ENCODE peak calls at places on chromosomes 12 and 14, in six cellular contexts. One of them, this sample, is unnamed.

GRCh38 chr12:46265734-46266133 is 3.1 kb downstream of the SLC38A1 start:
- DNase-seq in AG10803: no peak
- DNase-seq in NCI-H446 treated with DMSO at 0.1 percent for 48 hours: no peak
- DNase-seq in GM04504: no peak
- DNase-seq in kidney glomerular epithelial cell: no peak
- DNase-seq in CMK: no peak
- DNase-seq in this sample: no peak

GRCh38 chr12:84397279-84397678 is 515.3 kb downstream of the SLC6A15 start:
- DNase-seq in AG10803: peak
- DNase-seq in NCI-H446 treated with DMSO at 0.1 percent for 48 hours: peak
- DNase-seq in GM04504: no peak
- DNase-seq in kidney glomerular epithelial cell: no peak
- DNase-seq in CMK: no peak
- DNase-seq in this sample: no peak

GRCh38 chr12:116302200-116303075 is 24.9 kb upstream of the MED13L start:
- DNase-seq in AG10803: no peak
- DNase-seq in NCI-H446 treated with DMSO at 0.1 percent for 48 hours: no peak
- DNase-seq in GM04504: no peak
- DNase-seq in kidney glomerular epithelial cell: no peak
- DNase-seq in CMK: no peak
- DNase-seq in this sample: no peak

GRCh38 chr12:42504049-42504448 is 85.5 kb downstream of the PRICKLE1 start:
- DNase-seq in AG10803: no peak
- DNase-seq in NCI-H446 treated with DMSO at 0.1 percent for 48 hours: no peak
- DNase-seq in GM04504: no peak
- DNase-seq in kidney glomerular epithelial cell: peak
- DNase-seq in CMK: no peak
- DNase-seq in this sample: no peak

GRCh38 chr12:12582895-12583303 is 20.2 kb upstream of the DUSP16 start:
- DNase-seq in AG10803: peak
- DNase-seq in NCI-H446 treated with DMSO at 0.1 percent for 48 hours: no peak
- DNase-seq in GM04504: peak
- DNase-seq in kidney glomerular epithelial cell: peak
- DNase-seq in CMK: no peak
- DNase-seq in this sample: no peak

GRCh38 chr14:30521899-30522736 is 36.8 kb upstream of the G2E3 start:
- DNase-seq in AG10803: peak
- DNase-seq in NCI-H446 treated with DMSO at 0.1 percent for 48 hours: peak
- DNase-seq in GM04504: peak
- DNase-seq in kidney glomerular epithelial cell: peak
- DNase-seq in CMK: no peak
- DNase-seq in this sample: peak

GRCh38 chr12:116718578-116719454 is 19.1 kb downstream of the SPRING1 start:
- DNase-seq in AG10803: peak
- DNase-seq in NCI-H446 treated with DMSO at 0.1 percent for 48 hours: peak
- DNase-seq in GM04504: no peak
- DNase-seq in kidney glomerular epithelial cell: peak
- DNase-seq in CMK: no peak
- DNase-seq in this sample: peak

GRCh38 chr12:92068441-92068840 is 77.2 kb downstream of the BTG1 start:
- DNase-seq in AG10803: no peak
- DNase-seq in NCI-H446 treated with DMSO at 0.1 percent for 48 hours: peak
- DNase-seq in GM04504: no peak
- DNase-seq in kidney glomerular epithelial cell: no peak
- DNase-seq in CMK: no peak
- DNase-seq in this sample: no peak

GRCh38 chr14:48726080-48726642 is 860.0 kb downstream of the RPS29 start:
- DNase-seq in AG10803: peak
- DNase-seq in NCI-H446 treated with DMSO at 0.1 percent for 48 hours: no peak
- DNase-seq in GM04504: no peak
- DNase-seq in kidney glomerular epithelial cell: no peak
- DNase-seq in CMK: no peak
- DNase-seq in this sample: no peak

GRCh38 chr14:89339579-89339978 is 77.5 kb downstream of the FOXN3 start:
- DNase-seq in AG10803: no peak
- DNase-seq in NCI-H446 treated with DMSO at 0.1 percent for 48 hours: no peak
- DNase-seq in GM04504: no peak
- DNase-seq in kidney glomerular epithelial cell: no peak
- DNase-seq in CMK: no peak
- DNase-seq in this sample: no peak

GRCh38 chr12:86669010-86669409 is 412.8 kb upstream of the MGAT4C start:
- DNase-seq in AG10803: no peak
- DNase-seq in NCI-H446 treated with DMSO at 0.1 percent for 48 hours: no peak
- DNase-seq in GM04504: no peak
- DNase-seq in kidney glomerular epithelial cell: no peak
- DNase-seq in CMK: no peak
- DNase-seq in this sample: no peak

GRCh38 chr14:24481622-24482324 is 26.3 kb downstream of the CMA1 start:
- DNase-seq in AG10803: peak
- DNase-seq in NCI-H446 treated with DMSO at 0.1 percent for 48 hours: no peak
- DNase-seq in GM04504: no peak
- DNase-seq in kidney glomerular epithelial cell: peak
- DNase-seq in CMK: no peak
- DNase-seq in this sample: no peak

GRCh38 chr12:112367986-112368385 is 14.2 kb downstream of the HECTD4 start:
- DNase-seq in AG10803: no peak
- DNase-seq in NCI-H446 treated with DMSO at 0.1 percent for 48 hours: no peak
- DNase-seq in GM04504: no peak
- DNase-seq in kidney glomerular epithelial cell: no peak
- DNase-seq in CMK: no peak
- DNase-seq in this sample: no peak

GRCh38 chr12:108823804-108824203 is 33.6 kb downstream of the SSH1 start:
- DNase-seq in AG10803: no peak
- DNase-seq in NCI-H446 treated with DMSO at 0.1 percent for 48 hours: no peak
- DNase-seq in GM04504: no peak
- DNase-seq in kidney glomerular epithelial cell: no peak
- DNase-seq in CMK: no peak
- DNase-seq in this sample: no peak

GRCh38 chr12:121366063-121366459 is 13.8 kb upstream of the ANAPC5 start:
- DNase-seq in AG10803: no peak
- DNase-seq in NCI-H446 treated with DMSO at 0.1 percent for 48 hours: no peak
- DNase-seq in GM04504: no peak
- DNase-seq in kidney glomerular epithelial cell: no peak
- DNase-seq in CMK: no peak
- DNase-seq in this sample: no peak

GRCh38 chr12:107553211-107553765 is 132.3 kb upstream of the PWP1 start:
- DNase-seq in AG10803: no peak
- DNase-seq in NCI-H446 treated with DMSO at 0.1 percent for 48 hours: no peak
- DNase-seq in GM04504: no peak
- DNase-seq in kidney glomerular epithelial cell: no peak
- DNase-seq in CMK: no peak
- DNase-seq in this sample: no peak

GRCh38 chr14:102736956-102737355 is 40.3 kb upstream of the TRAF3 start:
- DNase-seq in AG10803: no peak
- DNase-seq in NCI-H446 treated with DMSO at 0.1 percent for 48 hours: no peak
- DNase-seq in GM04504: no peak
- DNase-seq in kidney glomerular epithelial cell: no peak
- DNase-seq in CMK: no peak
- DNase-seq in this sample: no peak

GRCh38 chr12:80406253-80406652 is 37.8 kb upstream of the PTPRQ start:
- DNase-seq in AG10803: no peak
- DNase-seq in NCI-H446 treated with DMSO at 0.1 percent for 48 hours: no peak
- DNase-seq in GM04504: no peak
- DNase-seq in kidney glomerular epithelial cell: no peak
- DNase-seq in CMK: no peak
- DNase-seq in this sample: no peak

GRCh38 chr12:754871-755562 is 2.6 kb downstream of the WNK1 start:
- DNase-seq in AG10803: peak
- DNase-seq in NCI-H446 treated with DMSO at 0.1 percent for 48 hours: no peak
- DNase-seq in GM04504: no peak
- DNase-seq in kidney glomerular epithelial cell: peak
- DNase-seq in CMK: peak
- DNase-seq in this sample: no peak

GRCh38 chr12:107515446-107515958 is 170.1 kb upstream of the PWP1 start:
- DNase-seq in AG10803: peak
- DNase-seq in NCI-H446 treated with DMSO at 0.1 percent for 48 hours: peak
- DNase-seq in GM04504: peak
- DNase-seq in kidney glomerular epithelial cell: peak
- DNase-seq in CMK: no peak
- DNase-seq in this sample: peak

GRCh38 chr14:91126761-91127160 is 12.9 kb downstream of the DGLUCY start:
- DNase-seq in AG10803: no peak
- DNase-seq in NCI-H446 treated with DMSO at 0.1 percent for 48 hours: no peak
- DNase-seq in GM04504: no peak
- DNase-seq in kidney glomerular epithelial cell: no peak
- DNase-seq in CMK: no peak
- DNase-seq in this sample: no peak

GRCh38 chr14:22887260-22887989 is 4.4 kb downstream of the REM2 start:
- DNase-seq in AG10803: peak
- DNase-seq in NCI-H446 treated with DMSO at 0.1 percent for 48 hours: peak
- DNase-seq in GM04504: peak
- DNase-seq in kidney glomerular epithelial cell: peak
- DNase-seq in CMK: no peak
- DNase-seq in this sample: peak

GRCh38 chr12:59432057-59432456 is 163.8 kb upstream of the SLC16A7 start:
- DNase-seq in AG10803: no peak
- DNase-seq in NCI-H446 treated with DMSO at 0.1 percent for 48 hours: no peak
- DNase-seq in GM04504: no peak
- DNase-seq in kidney glomerular epithelial cell: no peak
- DNase-seq in CMK: no peak
- DNase-seq in this sample: no peak

GRCh38 chr14:96095581-96096476 is 56.7 kb downstream of the C14orf132 start:
- DNase-seq in AG10803: peak
- DNase-seq in NCI-H446 treated with DMSO at 0.1 percent for 48 hours: peak
- DNase-seq in GM04504: peak
- DNase-seq in kidney glomerular epithelial cell: no peak
- DNase-seq in CMK: no peak
- DNase-seq in this sample: no peak

GRCh38 chr12:53219116-53219955 is 12.3 kb upstream of the ITGB7 start:
- DNase-seq in AG10803: peak
- DNase-seq in NCI-H446 treated with DMSO at 0.1 percent for 48 hours: no peak
- DNase-seq in GM04504: no peak
- DNase-seq in kidney glomerular epithelial cell: no peak
- DNase-seq in CMK: no peak
- DNase-seq in this sample: no peak

GRCh38 chr12:84767079-84767478 is 145.5 kb downstream of the SLC6A15 start:
- DNase-seq in AG10803: no peak
- DNase-seq in NCI-H446 treated with DMSO at 0.1 percent for 48 hours: no peak
- DNase-seq in GM04504: no peak
- DNase-seq in kidney glomerular epithelial cell: no peak
- DNase-seq in CMK: no peak
- DNase-seq in this sample: no peak

GRCh38 chr14:104656014-104656714 is 33.3 kb upstream of the INF2 start:
- DNase-seq in AG10803: no peak
- DNase-seq in NCI-H446 treated with DMSO at 0.1 percent for 48 hours: no peak
- DNase-seq in GM04504: no peak
- DNase-seq in kidney glomerular epithelial cell: no peak
- DNase-seq in CMK: no peak
- DNase-seq in this sample: no peak

GRCh38 chr14:89484445-89484844 is 67.4 kb upstream of the FOXN3 start:
- DNase-seq in AG10803: no peak
- DNase-seq in NCI-H446 treated with DMSO at 0.1 percent for 48 hours: no peak
- DNase-seq in GM04504: no peak
- DNase-seq in kidney glomerular epithelial cell: no peak
- DNase-seq in CMK: no peak
- DNase-seq in this sample: no peak

GRCh38 chr14:93967637-93968250 is 8.6 kb downstream of the ASB2 start:
- DNase-seq in AG10803: no peak
- DNase-seq in NCI-H446 treated with DMSO at 0.1 percent for 48 hours: no peak
- DNase-seq in GM04504: no peak
- DNase-seq in kidney glomerular epithelial cell: no peak
- DNase-seq in CMK: peak
- DNase-seq in this sample: no peak